ENCODE peak calls at places on chromosome 19, in ten cellular contexts. G, Q, R, O, D, J, K, B, H and Z are unnamed samples.
A peak's percentile ranks its signal among the peaks of the same experiment; 100 is the strongest.

GRCh38 chr19:29088761-29089160 is 124.2 kb downstream of the UQCRFS1 start:
- DNase-seq in K (no peak), B (no peak), O (no peak), R (no peak), J (no peak), D (no peak), G (no peak), H (no peak), Q (no peak), Z (no peak)

GRCh38 chr19:29662604-29663404 is 2.5 kb upstream of the PLEKHF1 start:
- DNase-seq in R (no peak), K (no peak), D (no peak), O (peak; percentile 76), J (no peak), H (peak; percentile 70), G (no peak), Q (no peak), B (no peak), Z (no peak)

GRCh38 chr19:33646306-33646705 is 24.6 kb downstream of the CHST8 start:
- DNase-seq in R (no peak), D (no peak), H (no peak), K (no peak), B (no peak), G (no peak), O (no peak), J (no peak), Q (no peak), Z (no peak)

GRCh38 chr19:18895038-18895827 is 725 bp downstream of the CERS1 start:
- DNase-seq in J (peak; percentile 77), Q (peak; percentile 27), H (peak; percentile 47), D (peak; percentile 78), B (no peak), O (peak; percentile 62), R (no peak), G (peak; percentile 65), K (no peak), Z (no peak)

GRCh38 chr19:48554385-48555091 is 2.6 kb downstream of the SULT2B1 start:
- DNase-seq in J (no peak), K (no peak), D (peak; percentile 76), R (no peak), Q (no peak), H (no peak), G (peak; percentile 42), B (no peak), O (no peak), Z (no peak)

GRCh38 chr19:19276386-19276785 is 3.3 kb upstream of the TM6SF2 start:
- DNase-seq in R (no peak), H (no peak), J (peak; percentile 1), G (no peak), Q (no peak), D (no peak), K (no peak), B (no peak), O (no peak), Z (no peak)

GRCh38 chr19:623974-624373 is 9.4 kb downstream of the POLRMT start:
- DNase-seq in D (no peak), B (no peak), O (no peak), K (no peak), H (no peak), R (no peak), J (no peak), G (no peak), Q (no peak), Z (no peak)

GRCh38 chr19:18417250-18418033 is 1.8 kb upstream of the SSBP4 start:
- DNase-seq in R (peak; percentile 41), O (peak; percentile 91), D (peak; percentile 85), J (peak; percentile 92), G (peak; percentile 67), K (no peak), H (peak; percentile 91), B (no peak), Q (peak; percentile 79), Z (no peak)

GRCh38 chr19:46365561-46365960 is 18.7 kb downstream of the PPP5C start:
- DNase-seq in B (no peak), O (no peak), H (no peak), K (no peak), Q (no peak), D (no peak), R (no peak), G (no peak), J (no peak), Z (no peak)

GRCh38 chr19:48490980-48491792 is 20.4 kb downstream of the LMTK3 start:
- DNase-seq in B (no peak), O (peak; percentile 56), J (no peak), R (no peak), G (no peak), H (no peak), Q (no peak), K (peak; percentile 52), D (peak; percentile 78), Z (peak; percentile 95)

GRCh38 chr19:48623556-48624066 is 4.3 kb downstream of the SPHK2 start:
- DNase-seq in R (no peak), G (no peak), Q (no peak), H (no peak), B (no peak), J (no peak), K (no peak), D (no peak), O (no peak), Z (no peak)

GRCh38 chr19:47057328-47057727 is 8.9 kb upstream of the TMEM160 start:
- DNase-seq in O (no peak), B (no peak), K (no peak), G (no peak), D (no peak), Q (no peak), J (no peak), H (no peak), R (no peak), Z (no peak)

GRCh38 chr19:4370418-4371041 is 27.2 kb downstream of the MPND start:
- DNase-seq in H (no peak), R (no peak), Q (no peak), B (no peak), O (no peak), J (no peak), G (no peak), D (no peak), K (no peak), Z (no peak)

GRCh38 chr19:51125421-51126075 is 842 bp downstream of the SIGLEC9 start:
- DNase-seq in G (no peak), B (no peak), H (no peak), K (no peak), O (no peak), R (no peak), J (no peak), D (no peak), Q (no peak), Z (no peak)

GRCh38 chr19:36417752-36418286 is 625 bp downstream of the ZFP82 start:
- DNase-seq in J (peak; percentile 6), Q (no peak), O (no peak), K (no peak), H (no peak), D (peak; percentile 32), R (no peak), G (no peak), B (no peak), Z (no peak)

GRCh38 chr19:13799669-13800068 is 4.4 kb downstream of the ZSWIM4 start:
- DNase-seq in G (no peak), O (no peak), K (no peak), R (no peak), Q (no peak), J (no peak), H (no peak), D (no peak), B (no peak), Z (no peak)

GRCh38 chr19:16659464-16659831 is 496 bp downstream of the SMIM7 start:
- DNase-seq in B (no peak), G (peak; percentile 3), Q (no peak), J (no peak), O (no peak), D (no peak), K (no peak), H (no peak), R (no peak), Z (no peak)

GRCh38 chr19:37988758-37989635 is 82.0 kb downstream of the SIPA1L3 start:
- DNase-seq in K (no peak), Q (peak; percentile 57), R (no peak), D (peak; percentile 36), O (no peak), H (no peak), J (no peak), B (no peak), G (no peak), Z (no peak)

GRCh38 chr19:15372891-15373301 is 6.7 kb downstream of the AKAP8 start:
- DNase-seq in K (no peak), B (no peak), H (no peak), D (no peak), J (no peak), R (no peak), Q (no peak), O (peak; percentile 38), G (no peak), Z (no peak)

GRCh38 chr19:21101511-21102242 is 19.7 kb downstream of the ZNF714 start:
- DNase-seq in G (no peak), R (no peak), K (no peak), O (no peak), B (no peak), Q (no peak), H (no peak), J (no peak), D (no peak), Z (no peak)

GRCh38 chr19:36215276-36216171 is 618 bp downstream of the ZNF146 start:
- DNase-seq in B (no peak), G (peak; percentile 5), O (no peak), Q (peak; percentile 36), J (no peak), H (no peak), R (no peak), K (no peak), D (no peak), Z (no peak)

GRCh38 chr19:2451741-2452140 is 5.0 kb downstream of the LMNB2 start:
- DNase-seq in H (no peak), J (no peak), B (no peak), K (no peak), R (no peak), G (no peak), Q (no peak), D (no peak), O (no peak), Z (no peak)

GRCh38 chr19:42253245-42254082 is 1.5 kb downstream of the ERF start:
- DNase-seq in G (peak; percentile 73), K (peak; percentile 60), B (no peak), Q (peak; percentile 50), D (peak; percentile 77), J (peak; percentile 79), H (peak; percentile 71), R (no peak), O (peak; percentile 73), Z (peak; percentile 78)

GRCh38 chr19:33628921-33629825 is 7.4 kb downstream of the CHST8 start:
- DNase-seq in O (no peak), J (no peak), D (no peak), G (no peak), B (no peak), Q (no peak), H (no peak), R (no peak), K (no peak), Z (no peak)

GRCh38 chr19:15476334-15476733 is 3.0 kb downstream of the PGLYRP2 start:
- DNase-seq in B (no peak), H (no peak), J (no peak), G (no peak), Q (no peak), O (no peak), K (no peak), D (no peak), R (no peak), Z (no peak)

GRCh38 chr19:30224689-30225606 is 147.2 kb upstream of the ZNF536 start:
- DNase-seq in K (no peak), O (no peak), D (no peak), G (no peak), J (no peak), B (no peak), R (no peak), Q (no peak), H (no peak), Z (no peak)